ENCODE peak calls at places on chromosome 18, in six cellular contexts. L is right atrium auricular region, R is fibroblast of mammary gland, F is cardiac muscle cell, S is astrocyte of the spinal cord, Z is fibroblast of lung. N is an unnamed sample.

GRCh38 chr18:111292-112014 is 46.9 kb upstream of the USP14 start:
- DNase-seq in L (no peak), R (no peak), F (peak), S (peak), Z (peak), N (peak)

GRCh38 chr18:2112435-2113045 is 458.8 kb downstream of the METTL4 start:
- DNase-seq in L (no peak), R (no peak), F (no peak), S (peak), Z (no peak), N (no peak)

GRCh38 chr18:66682855-66683322 is 79.0 kb upstream of the CDH19 start:
- DNase-seq in L (no peak), R (no peak), F (peak), S (peak), Z (no peak), N (peak)

GRCh38 chr18:39958876-39959275 is 1996.2 kb upstream of the PIK3C3 start:
- DNase-seq in L (no peak), R (peak), F (no peak), S (no peak), Z (no peak), N (no peak)

GRCh38 chr18:24463233-24463775 is 2.9 kb downstream of the HRH4 start:
- DNase-seq in L (no peak), R (no peak), F (no peak), S (no peak), Z (no peak), N (no peak)

GRCh38 chr18:56060967-56061541 is 473.1 kb upstream of the TCF4 start:
- DNase-seq in L (no peak), R (no peak), F (no peak), S (no peak), Z (no peak), N (no peak)

GRCh38 chr18:63540131-63540530 is 2.0 kb upstream of the SERPINB12 start:
- DNase-seq in L (no peak), R (peak), F (peak), S (peak), Z (no peak), N (peak)

GRCh38 chr18:21264651-21265050 is 22.6 kb downstream of the GREB1L start:
- DNase-seq in L (no peak), R (peak), F (peak), S (peak), Z (peak), N (peak)

GRCh38 chr18:58253871-58254270 is 209.8 kb downstream of the NEDD4L start:
- DNase-seq in L (no peak), R (no peak), F (no peak), S (no peak), Z (no peak), N (no peak)

GRCh38 chr18:60543646-60544045 is 171.1 kb upstream of the MC4R start:
- DNase-seq in L (no peak), R (no peak), F (no peak), S (no peak), Z (no peak), N (no peak)

GRCh38 chr18:70072678-70073077 is 125.0 kb upstream of the CD226 start:
- DNase-seq in L (no peak), R (peak), F (peak), S (peak), Z (peak), N (peak)

GRCh38 chr18:54630963-54631362 is 39.9 kb downstream of the DYNAP start:
- DNase-seq in L (no peak), R (no peak), F (no peak), S (no peak), Z (no peak), N (no peak)

GRCh38 chr18:74274690-74275089 is 17.1 kb downstream of the CYB5A start:
- DNase-seq in L (no peak), R (no peak), F (no peak), S (no peak), Z (no peak), N (no peak)

GRCh38 chr18:41942254-41942653 is 12.8 kb upstream of the PIK3C3 start:
- DNase-seq in L (no peak), R (no peak), F (no peak), S (no peak), Z (no peak), N (no peak)

GRCh38 chr18:37717098-37717497 is 151.5 kb upstream of the CELF4 start:
- DNase-seq in L (no peak), R (no peak), F (no peak), S (no peak), Z (no peak), N (no peak)

GRCh38 chr18:55489742-55490055 is 98.3 kb downstream of the TCF4 start:
- DNase-seq in L (no peak), R (no peak), F (no peak), S (no peak), Z (peak), N (no peak)

GRCh38 chr18:27995770-27996502 is 181.0 kb downstream of the CDH2 start:
- DNase-seq in L (no peak), R (no peak), F (no peak), S (no peak), Z (no peak), N (no peak)

GRCh38 chr18:58527116-58528010 is 101.5 kb downstream of the ALPK2 start:
- DNase-seq in L (no peak), R (peak), F (peak), S (peak), Z (no peak), N (peak)

GRCh38 chr18:43012951-43013350 is 102.5 kb downstream of the RIT2 start:
- DNase-seq in L (no peak), R (peak), F (peak), S (no peak), Z (peak), N (peak)

GRCh38 chr18:69400253-69400975 is at the start of gene DOK6:
- DNase-seq in L (peak), R (peak), F (peak), S (peak), Z (peak), N (peak)

GRCh38 chr18:50610349-50610748 is 50.5 kb downstream of the MAPK4 start:
- DNase-seq in L (no peak), R (no peak), F (no peak), S (no peak), Z (no peak), N (no peak)

GRCh38 chr18:52995875-52996274 is 655.9 kb downstream of the DCC start:
- DNase-seq in L (no peak), R (no peak), F (no peak), S (no peak), Z (no peak), N (no peak)

GRCh38 chr18:23311346-23312103 is 141.6 kb upstream of the RIOK3 start:
- DNase-seq in L (peak), R (peak), F (peak), S (peak), Z (peak), N (peak)

GRCh38 chr18:26496528-26496927 is 51.8 kb downstream of the KCTD1 start:
- DNase-seq in L (no peak), R (no peak), F (no peak), S (no peak), Z (no peak), N (no peak)

GRCh38 chr18:7370812-7371211 is 139.9 kb downstream of the LRRC30 start:
- DNase-seq in L (peak), R (no peak), F (peak), S (no peak), Z (no peak), N (peak)

GRCh38 chr18:35296079-35296478 is 6.0 kb upstream of the ZSCAN30 start:
- DNase-seq in L (no peak), R (no peak), F (no peak), S (no peak), Z (no peak), N (no peak)

GRCh38 chr18:79248495-79249078 is 147.1 kb upstream of the NFATC1 start:
- DNase-seq in L (no peak), R (peak), F (peak), S (peak), Z (peak), N (peak)

GRCh38 chr18:80067897-80068296 is 33.7 kb downstream of the RBFA start:
- DNase-seq in L (no peak), R (no peak), F (no peak), S (no peak), Z (no peak), N (no peak)

GRCh38 chr18:36354989-36355388 is 57.5 kb downstream of the FHOD3 start:
- DNase-seq in L (no peak), R (peak), F (peak), S (peak), Z (no peak), N (peak)

GRCh38 chr18:61703508-61703907 is 189.3 kb downstream of the RNF152 start:
- DNase-seq in L (no peak), R (peak), F (peak), S (peak), Z (peak), N (peak)

GRCh38 chr18:25650201-25650941 is 298.4 kb upstream of the ZNF521 start:
- DNase-seq in L (no peak), R (peak), F (peak), S (peak), Z (peak), N (peak)

GRCh38 chr18:78363556-78363955 is 616.1 kb upstream of the SALL3 start:
- DNase-seq in L (no peak), R (no peak), F (no peak), S (no peak), Z (no peak), N (no peak)

GRCh38 chr18:68662779-68663178 is 52.1 kb downstream of the TMX3 start:
- DNase-seq in L (no peak), R (peak), F (peak), S (peak), Z (peak), N (peak)

GRCh38 chr18:31679806-31680793 is 4.3 kb downstream of the B4GALT6 start:
- DNase-seq in L (no peak), R (peak), F (peak), S (no peak), Z (no peak), N (peak)

GRCh38 chr18:56984731-56985130 is 162.2 kb upstream of the BOD1L2 start:
- DNase-seq in L (no peak), R (no peak), F (no peak), S (no peak), Z (no peak), N (no peak)

GRCh38 chr18:63879684-63880083 is 7.8 kb upstream of the SERPINB2 start:
- DNase-seq in L (no peak), R (peak), F (peak), S (no peak), Z (no peak), N (peak)

GRCh38 chr18:78728301-78729098 is 251.1 kb upstream of the SALL3 start:
- DNase-seq in L (no peak), R (no peak), F (no peak), S (no peak), Z (no peak), N (no peak)

GRCh38 chr18:6015364-6015763 is 120.0 kb upstream of the TMEM200C start:
- DNase-seq in L (no peak), R (peak), F (no peak), S (no peak), Z (no peak), N (no peak)

GRCh38 chr18:62045316-62045715 is 141.5 kb downstream of the PIGN start:
- DNase-seq in L (no peak), R (no peak), F (no peak), S (no peak), Z (no peak), N (no peak)

GRCh38 chr18:8529609-8530008 is 79.6 kb upstream of the RAB12 start:
- DNase-seq in L (no peak), R (no peak), F (no peak), S (no peak), Z (no peak), N (no peak)

GRCh38 chr18:8522756-8523155 is 86.5 kb upstream of the RAB12 start:
- DNase-seq in L (peak), R (no peak), F (no peak), S (no peak), Z (no peak), N (no peak)

GRCh38 chr18:8520266-8520665 is 89.0 kb upstream of the RAB12 start:
- DNase-seq in L (no peak), R (no peak), F (no peak), S (no peak), Z (no peak), N (no peak)

GRCh38 chr18:8526316-8526715 is 82.9 kb upstream of the RAB12 start:
- DNase-seq in L (peak), R (peak), F (no peak), S (no peak), Z (no peak), N (no peak)

DNA sequence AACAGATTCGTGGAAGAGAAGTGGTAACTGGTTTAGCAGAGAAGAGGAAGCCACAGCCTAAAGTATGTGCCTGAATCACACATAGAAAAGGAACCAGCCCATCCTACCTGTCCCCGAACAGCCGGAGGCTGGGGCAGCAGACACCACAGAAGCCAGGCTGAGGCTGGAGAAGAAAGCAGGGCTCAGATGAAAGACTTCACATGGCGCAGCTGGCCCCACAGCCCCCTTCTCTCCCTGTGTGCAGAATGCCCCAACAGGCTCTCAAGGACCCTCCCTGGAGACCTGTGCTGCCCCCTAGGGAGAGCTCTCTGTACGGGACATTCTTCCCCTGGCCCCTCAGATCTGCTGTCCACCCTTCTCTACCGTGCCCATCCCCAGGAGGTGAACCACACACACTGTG is 83.5 kb upstream of the RAB12 start:
- DNase-seq in L (peak), R (no peak), F (no peak), S (no peak), Z (no peak), N (no peak)
- TF ChIP-seq CTCF in L (no peak), R (no peak), F (peak), S (peak), Z (peak), N (peak)

GRCh38 chr18:14014456-14014855 is 99.1 kb upstream of the MC2R start:
- DNase-seq in L (no peak), R (no peak), F (no peak), S (no peak), Z (no peak), N (no peak)
- H3K4me3 ChIP-seq in L (no peak), R (no peak), F (no peak), S (no peak), Z (no peak), N (no peak)

GRCh38 chr18:65436430-65436829 is 314.4 kb upstream of the CDH7 start:
- DNase-seq in L (no peak), R (no peak), F (no peak), S (no peak), Z (no peak), N (no peak)
- TF ChIP-seq CTCF in L (no peak), R (no peak), F (no peak), S (no peak), Z (no peak), N (no peak)

GRCh38 chr18:11566236-11566965 is 43.0 kb upstream of the SLC35G4 start:
- DNase-seq in L (no peak), R (no peak), F (no peak), S (no peak), Z (no peak), N (no peak)

GRCh38 chr18:11561293-11561692 is 48.1 kb upstream of the SLC35G4 start:
- DNase-seq in L (no peak), R (no peak), F (no peak), S (no peak), Z (no peak), N (no peak)

GRCh38 chr18:11570073-11570588 is 39.3 kb upstream of the SLC35G4 start:
- DNase-seq in L (no peak), R (no peak), F (no peak), S (no peak), Z (no peak), N (no peak)

GRCh38 chr18:11567391-11567790 is 42.0 kb upstream of the SLC35G4 start:
- DNase-seq in L (no peak), R (no peak), F (no peak), S (no peak), Z (no peak), N (no peak)

DNA sequence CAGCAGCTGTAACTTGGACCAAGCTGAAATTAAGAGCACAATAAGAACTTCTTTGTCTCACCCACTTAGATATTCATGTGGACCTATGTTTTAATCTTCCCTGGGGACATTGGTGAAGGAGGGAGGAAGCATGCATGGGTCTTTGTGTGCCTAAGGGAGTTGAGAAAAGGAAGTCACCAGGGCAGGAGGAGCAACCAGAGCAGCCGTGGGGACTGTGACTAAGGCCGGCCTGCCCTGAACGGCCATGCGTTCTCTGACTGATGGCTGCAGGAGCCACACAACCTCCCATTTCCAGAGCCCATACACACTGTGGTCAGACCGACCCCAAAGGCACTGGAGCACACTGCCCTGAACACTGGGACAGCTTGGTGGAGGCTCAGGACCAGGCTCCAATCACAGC is 43.7 kb upstream of the SLC35G4 start:
- DNase-seq in L (no peak), R (no peak), F (no peak), S (no peak), Z (no peak), N (no peak)
- H3K4me3 ChIP-seq in L (no peak), R (no peak), F (no peak), S (no peak), Z (no peak), N (no peak)

N was measured in fibroblast of pulmonary artery.